ENCODE peak calls at places on chromosomes 12 and 14, in nine cellular contexts. L, N, W, B, Q, V, J, P and A are unnamed samples.

GRCh38 chr12:132286912-132287311 is 42.5 kb downstream of the GALNT9 start:
- DNase-seq in B (no peak), P (no peak), L (no peak), V (peak), Q (peak), W (peak), N (no peak), J (no peak), A (no peak)

GRCh38 chr12:76085159-76085868 is 829 bp upstream of the NAP1L1 start:
- DNase-seq in J (no peak), W (peak), L (no peak), B (no peak), V (peak), P (no peak), Q (peak), N (no peak), A (peak)

GRCh38 chr12:2267624-2268477 is 215.1 kb downstream of the CACNA1C start:
- DNase-seq in W (peak), P (peak), L (no peak), J (no peak), Q (no peak), B (peak), N (peak), V (peak), A (peak)

GRCh38 chr12:27257104-27257848 is 13.2 kb downstream of the STK38L start:
- DNase-seq in Q (no peak), P (no peak), N (no peak), B (no peak), W (no peak), J (no peak), V (peak), L (no peak), A (no peak)

GRCh38 chr12:96487214-96487613 is 2.2 kb upstream of the CFAP54 start:
- DNase-seq in B (no peak), J (no peak), Q (no peak), P (no peak), V (peak), N (no peak), L (no peak), W (peak), A (peak)

GRCh38 chr14:62592877-62593276 is 452.4 kb downstream of the KCNH5 start:
- DNase-seq in V (peak), Q (no peak), N (no peak), B (no peak), L (no peak), W (no peak), J (no peak), P (no peak), A (peak)

GRCh38 chr14:73383356-73383755 is 75.0 kb downstream of the NUMB start:
- DNase-seq in N (no peak), J (no peak), P (no peak), V (no peak), Q (no peak), B (no peak), W (no peak), L (no peak), A (no peak)

GRCh38 chr12:57611116-57611809 is at the start of gene ARHGEF25:
- DNase-seq in B (no peak), J (peak), V (peak), W (peak), N (peak), L (peak), P (peak), Q (no peak), A (peak)

GRCh38 chr12:108306014-108306501 is 33.1 kb downstream of the CMKLR1 start:
- DNase-seq in Q (peak), V (peak), W (peak), B (no peak), N (no peak), P (no peak), L (peak), J (no peak), A (peak)

GRCh38 chr12:124273630-124274029 is 21.3 kb upstream of the RFLNA start:
- DNase-seq in Q (peak), P (no peak), B (no peak), W (peak), V (peak), J (no peak), N (no peak), L (no peak), A (no peak)

GRCh38 chr14:105203701-105204100 is 22.6 kb upstream of the NUDT14 start:
- DNase-seq in V (no peak), N (no peak), W (no peak), B (no peak), J (no peak), Q (no peak), L (no peak), P (no peak), A (no peak)

GRCh38 chr12:129959889-129960288 is 56.1 kb upstream of the TMEM132D start:
- DNase-seq in J (no peak), Q (no peak), N (no peak), W (no peak), B (no peak), L (no peak), P (no peak), V (no peak), A (no peak)

GRCh38 chr12:101074940-101075680 is 134.9 kb downstream of the SLC5A8 start:
- DNase-seq in W (no peak), J (no peak), B (no peak), V (no peak), P (no peak), N (no peak), L (no peak), Q (no peak), A (no peak)

GRCh38 chr14:69059658-69060648 is 80.9 kb upstream of the ACTN1 start:
- DNase-seq in L (no peak), N (peak), J (no peak), P (no peak), Q (no peak), V (peak), W (peak), B (peak), A (peak)

GRCh38 chr12:3493225-3494049 is 2.4 kb downstream of the PRMT8 start:
- DNase-seq in B (no peak), Q (no peak), V (no peak), J (no peak), N (no peak), P (peak), W (no peak), L (peak), A (no peak)
- H3K4me3 ChIP-seq in B (peak), Q (no peak), V (no peak), J (no peak), N (no peak), P (no peak), W (peak), L (peak), A (no peak)

DNA sequence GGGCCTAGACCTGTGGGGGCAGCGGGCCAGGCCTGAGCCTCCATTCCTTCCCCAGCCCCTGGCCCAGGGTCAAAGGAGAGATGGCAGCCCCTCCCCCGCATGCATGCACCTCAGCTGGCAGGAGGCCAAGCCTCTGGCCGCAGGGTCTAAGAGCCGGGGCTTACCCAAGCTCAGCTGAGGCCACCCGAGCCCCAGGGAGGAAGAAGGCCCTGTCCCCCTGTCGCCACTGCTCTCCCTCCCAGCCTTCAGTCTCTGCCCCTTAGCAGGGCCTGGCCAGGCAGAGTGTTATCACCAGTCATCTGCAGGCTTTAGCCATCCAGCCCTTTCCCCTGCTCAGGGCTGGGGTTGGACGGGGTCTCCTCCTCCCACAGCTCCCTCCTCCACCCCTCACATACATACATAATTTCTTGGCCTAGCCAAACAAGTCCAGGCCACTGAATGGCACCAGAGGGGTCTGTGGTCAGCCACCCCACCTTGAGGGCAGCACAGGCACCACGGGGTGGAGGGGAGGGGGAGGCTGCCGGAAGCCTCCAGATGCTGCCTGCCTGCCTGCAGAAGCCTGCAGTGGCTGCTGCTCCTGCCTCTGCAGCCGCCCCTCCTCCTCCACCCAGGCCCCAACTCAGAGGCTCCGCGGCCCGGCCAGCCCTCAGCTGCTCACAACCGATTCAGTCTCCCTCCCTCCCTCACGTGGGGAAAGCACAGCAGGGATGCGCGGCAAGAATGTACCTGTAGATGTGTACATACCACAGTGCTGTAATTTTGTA is 22.8 kb downstream of the RAB35 start:
- DNase-seq in P (no peak), Q (peak), J (no peak), V (no peak), N (no peak), L (no peak), B (no peak), W (no peak), A (no peak)
- H3K4me3 ChIP-seq in P (no peak), Q (no peak), J (no peak), V (no peak), N (no peak), L (no peak), B (no peak), W (no peak), A (no peak)

DNA sequence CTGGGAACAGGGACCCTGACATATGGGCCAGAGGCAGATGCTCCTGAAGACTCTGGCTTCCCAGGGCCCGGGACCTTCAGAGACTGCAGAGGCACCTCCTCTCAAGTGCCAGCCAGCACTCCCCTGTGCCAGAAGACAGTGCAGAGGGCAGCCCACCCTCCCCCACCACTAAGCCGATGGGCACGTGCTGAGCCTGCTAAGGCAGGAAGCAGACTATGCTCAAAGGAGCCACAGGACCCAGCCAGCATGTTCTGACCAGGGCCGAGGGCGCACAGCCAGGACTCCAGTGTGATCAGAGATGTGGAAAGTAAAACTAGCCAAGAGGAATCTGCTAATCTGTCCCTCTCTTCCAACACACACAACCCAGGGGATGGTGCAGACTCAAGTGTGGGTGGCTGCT is 29.8 kb downstream of the DIO3 start:
- DNase-seq in P (peak), V (no peak), B (no peak), N (no peak), L (no peak), W (peak), J (peak), Q (no peak), A (no peak)
- H3K4me3 ChIP-seq in P (no peak), V (no peak), B (no peak), N (no peak), L (no peak), W (no peak), J (no peak), Q (no peak), A (no peak)

DNA sequence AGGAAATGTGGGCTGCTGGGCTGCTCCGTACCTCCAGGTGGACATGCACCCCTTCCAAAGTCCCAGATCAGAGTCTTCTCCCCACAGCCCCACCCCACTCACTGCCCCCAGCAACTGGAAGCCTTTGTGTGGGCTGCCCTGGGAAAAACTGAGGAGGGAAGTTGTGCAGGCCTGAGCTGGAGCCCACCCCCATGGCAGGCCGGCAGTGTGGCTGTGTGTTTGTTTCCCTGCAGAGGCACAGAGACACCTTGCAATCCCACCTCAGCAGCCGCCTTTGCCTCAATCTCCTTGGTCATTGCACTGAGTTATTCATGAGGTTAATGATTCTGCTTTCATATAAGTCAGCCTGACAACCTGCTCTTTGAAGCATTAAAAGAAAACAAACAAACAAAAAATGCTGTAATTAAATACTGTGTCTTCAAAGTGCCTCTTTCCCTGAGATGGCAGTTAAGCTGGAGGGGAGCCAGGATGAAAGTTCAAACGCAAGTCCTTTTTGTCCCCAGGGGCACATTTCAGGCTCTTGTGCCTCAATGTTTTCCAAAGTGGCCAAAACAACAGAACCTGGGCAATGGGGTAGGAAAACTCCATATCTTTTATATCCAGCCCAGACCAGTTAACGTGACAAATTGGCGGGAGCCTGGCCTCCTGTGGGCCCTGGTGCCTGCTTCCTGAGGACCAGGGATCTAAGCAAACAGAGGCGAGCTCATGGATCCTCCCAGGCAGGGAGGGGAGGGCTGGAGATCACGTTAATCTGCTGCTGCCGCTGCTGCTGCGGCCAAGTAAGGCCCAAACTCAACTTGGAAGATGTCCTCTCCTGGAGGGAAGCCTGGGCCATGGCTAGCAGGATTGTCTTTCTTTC is 51.9 kb upstream of the TSPAN11 start:
- DNase-seq in L (peak), B (no peak), P (no peak), Q (no peak), N (peak), J (no peak), W (no peak), V (no peak), A (no peak)
- H3K4me3 ChIP-seq in L (no peak), B (no peak), P (no peak), Q (no peak), N (no peak), J (no peak), W (no peak), V (no peak), A (no peak)